ENCODE peak calls at places on chromosomes 2 and 18, in eight cellular contexts. One of them, this sample, is unnamed.

GRCh38 chr2:131154071-131154531 is 49.0 kb downstream of the PLEKHB2 start:
- DNase-seq in NCI-H1930: peak
- DNase-seq in right cardiac atrium: peak
- DNase-seq in BE2C: peak
- DNase-seq in GM13977: peak
- DNase-seq in activated T-cell treated with anti-CD3 and anti-CD28 coated beads for 1 hour: peak
- DNase-seq in H7: peak
- DNase-seq in T-helper 9 cell: peak
- DNase-seq in this sample: peak

GRCh38 chr2:172361360-172361759 is 66.0 kb upstream of the ITGA6 start:
- DNase-seq in activated T-cell treated with anti-CD3 and anti-CD28 coated beads for 1 hour: no peak
- DNase-seq in T-helper 9 cell: no peak
- DNase-seq in H7: no peak
- DNase-seq in right cardiac atrium: no peak
- DNase-seq in NCI-H1930: no peak
- DNase-seq in BE2C: no peak
- DNase-seq in GM13977: no peak
- DNase-seq in this sample: no peak

GRCh38 chr2:128446049-128446811 is 127.6 kb upstream of the HS6ST1 start:
- DNase-seq in H7: no peak
- DNase-seq in activated T-cell treated with anti-CD3 and anti-CD28 coated beads for 1 hour: no peak
- DNase-seq in GM13977: no peak
- DNase-seq in right cardiac atrium: peak
- DNase-seq in NCI-H1930: no peak
- DNase-seq in BE2C: no peak
- DNase-seq in T-helper 9 cell: no peak
- DNase-seq in this sample: no peak

GRCh38 chr2:236078675-236079255 is 89.4 kb downstream of the GBX2 start:
- DNase-seq in NCI-H1930: no peak
- DNase-seq in GM13977: no peak
- DNase-seq in T-helper 9 cell: no peak
- DNase-seq in right cardiac atrium: no peak
- DNase-seq in activated T-cell treated with anti-CD3 and anti-CD28 coated beads for 1 hour: no peak
- DNase-seq in H7: no peak
- DNase-seq in BE2C: no peak
- DNase-seq in this sample: no peak

GRCh38 chr2:217876253-217876570 is 126.6 kb downstream of the TNS1 start:
- DNase-seq in H7: no peak
- DNase-seq in right cardiac atrium: peak
- DNase-seq in NCI-H1930: no peak
- DNase-seq in T-helper 9 cell: no peak
- DNase-seq in BE2C: no peak
- DNase-seq in activated T-cell treated with anti-CD3 and anti-CD28 coated beads for 1 hour: no peak
- DNase-seq in GM13977: no peak
- DNase-seq in this sample: no peak

GRCh38 chr18:24558403-24558802 is 98.0 kb downstream of the HRH4 start:
- DNase-seq in BE2C: no peak
- DNase-seq in T-helper 9 cell: no peak
- DNase-seq in NCI-H1930: no peak
- DNase-seq in activated T-cell treated with anti-CD3 and anti-CD28 coated beads for 1 hour: no peak
- DNase-seq in H7: no peak
- DNase-seq in GM13977: no peak
- DNase-seq in right cardiac atrium: no peak
- DNase-seq in this sample: no peak

GRCh38 chr2:72984172-72984671 is 66.9 kb downstream of the EMX1 start:
- DNase-seq in BE2C: no peak
- DNase-seq in right cardiac atrium: peak
- DNase-seq in activated T-cell treated with anti-CD3 and anti-CD28 coated beads for 1 hour: no peak
- DNase-seq in GM13977: no peak
- DNase-seq in H7: no peak
- DNase-seq in NCI-H1930: no peak
- DNase-seq in T-helper 9 cell: no peak
- DNase-seq in this sample: no peak

GRCh38 chr2:24559714-24560113 is 68.7 kb downstream of the NCOA1 start:
- DNase-seq in BE2C: peak
- DNase-seq in T-helper 9 cell: no peak
- DNase-seq in GM13977: no peak
- DNase-seq in H7: no peak
- DNase-seq in activated T-cell treated with anti-CD3 and anti-CD28 coated beads for 1 hour: no peak
- DNase-seq in right cardiac atrium: no peak
- DNase-seq in NCI-H1930: no peak
- DNase-seq in this sample: peak

GRCh38 chr2:130915595-130916437 is 79.1 kb downstream of the ARHGEF4 start:
- DNase-seq in H7: peak
- DNase-seq in activated T-cell treated with anti-CD3 and anti-CD28 coated beads for 1 hour: no peak
- DNase-seq in GM13977: no peak
- DNase-seq in BE2C: no peak
- DNase-seq in NCI-H1930: no peak
- DNase-seq in T-helper 9 cell: no peak
- DNase-seq in right cardiac atrium: peak
- DNase-seq in this sample: no peak

This sample was measured in NCI-H446.